ENCODE peak calls at places on chromosome 18, in six cellular contexts. V, K, N, R, E and M are unnamed samples.

GRCh38 chr18:58802959-58803358 is 61.7 kb upstream of the ZNF532 start:
- DNase-seq in N (no peak), R (no peak), E (no peak), K (no peak), V (no peak), M (no peak)

GRCh38 chr18:50240083-50240563 is 26.2 kb downstream of the CFAP53 start:
- DNase-seq in E (no peak), K (no peak), N (no peak), V (no peak), R (peak), M (no peak)

GRCh38 chr18:416928-417327 is 83.6 kb downstream of the COLEC12 start:
- DNase-seq in N (peak), R (no peak), V (no peak), E (no peak), K (no peak), M (no peak)

GRCh38 chr18:36441872-36442271 is 144.4 kb downstream of the FHOD3 start:
- DNase-seq in N (peak), E (peak), K (no peak), R (peak), V (peak), M (peak)

GRCh38 chr18:34028341-34028740 is 196.4 kb downstream of the NOL4 start:
- DNase-seq in K (no peak), V (no peak), R (no peak), N (no peak), E (no peak), M (no peak)

GRCh38 chr18:72460210-72460680 is 83.9 kb downstream of the CBLN2 start:
- DNase-seq in K (no peak), R (no peak), V (peak), E (peak), N (peak), M (peak)

GRCh38 chr18:75802681-75803080 is 375.2 kb upstream of the SMIM21 start:
- DNase-seq in V (no peak), K (no peak), E (no peak), R (no peak), N (no peak), M (no peak)

GRCh38 chr18:58991127-58991798 is 126.6 kb downstream of the ZNF532 start:
- DNase-seq in R (peak), K (no peak), E (peak), V (peak), N (peak), M (no peak)

GRCh38 chr18:50614838-50615237 is 55.0 kb downstream of the MAPK4 start:
- DNase-seq in N (no peak), V (peak), R (peak), K (peak), E (peak), M (no peak)

GRCh38 chr18:13439475-13439874 is 220.9 kb downstream of the LDLRAD4 start:
- DNase-seq in N (no peak), K (no peak), R (no peak), V (no peak), E (no peak), M (no peak)

GRCh38 chr18:49847524-49847923 is 34.2 kb upstream of the ACAA2 start:
- DNase-seq in N (no peak), E (no peak), R (no peak), K (no peak), V (no peak), M (no peak)

GRCh38 chr18:56112013-56112749 is 524.2 kb upstream of the TCF4 start:
- DNase-seq in E (peak), V (peak), R (peak), K (no peak), N (peak), M (no peak)

GRCh38 chr18:59305295-59305694 is 13.2 kb downstream of the CPLX4 start:
- DNase-seq in N (no peak), R (no peak), E (no peak), V (no peak), K (no peak), M (no peak)

GRCh38 chr18:44917865-44918476 is 237.3 kb downstream of the SETBP1 start:
- DNase-seq in N (no peak), K (no peak), R (no peak), V (no peak), E (peak), M (no peak)

GRCh38 chr18:77316641-77317040 is 67.0 kb downstream of the GALR1 start:
- DNase-seq in R (peak), N (no peak), K (no peak), E (no peak), V (peak), M (no peak)

GRCh38 chr18:44852818-44853217 is 172.1 kb downstream of the SETBP1 start:
- DNase-seq in R (no peak), K (no peak), N (peak), V (no peak), E (no peak), M (no peak)

GRCh38 chr18:56517181-56517580 is 121.2 kb downstream of the TXNL1 start:
- DNase-seq in R (no peak), V (no peak), N (no peak), E (no peak), K (no peak), M (no peak)

GRCh38 chr18:75132068-75132467 is 76.9 kb downstream of the PTGR3 start:
- DNase-seq in R (no peak), E (no peak), V (no peak), N (no peak), K (no peak), M (no peak)

GRCh38 chr18:9827856-9828793 is 57.6 kb upstream of the TXNDC2 start:
- DNase-seq in E (peak), N (peak), K (no peak), R (peak), V (peak), M (peak)

GRCh38 chr18:2050016-2050415 is 521.3 kb downstream of the METTL4 start:
- DNase-seq in N (no peak), E (no peak), V (peak), K (no peak), R (peak), M (no peak)

GRCh38 chr18:9025104-9025838 is 77.2 kb upstream of the NDUFV2 start:
- DNase-seq in V (no peak), N (peak), R (peak), E (no peak), K (no peak), M (peak)

GRCh38 chr18:53603281-53603680 is 621.2 kb downstream of the MBD2 start:
- DNase-seq in E (no peak), K (no peak), V (no peak), R (no peak), N (no peak), M (no peak)

GRCh38 chr18:32177530-32177929 is 12.3 kb upstream of the MEP1B start:
- DNase-seq in R (peak), K (no peak), N (no peak), E (no peak), V (no peak), M (no peak)

GRCh38 chr18:74083071-74083954 is 64.3 kb downstream of the FBXO15 start:
- DNase-seq in K (no peak), N (peak), R (no peak), E (no peak), V (no peak), M (no peak)

GRCh38 chr18:62152844-62153243 is 34.0 kb downstream of the PIGN start:
- DNase-seq in V (no peak), N (no peak), E (no peak), R (no peak), K (no peak), M (no peak)

GRCh38 chr18:44537521-44537920 is 143.2 kb upstream of the SETBP1 start:
- DNase-seq in K (no peak), V (peak), E (peak), N (peak), R (peak), M (peak)

GRCh38 chr18:58541789-58542425 is 87.0 kb downstream of the ALPK2 start:
- DNase-seq in R (peak), E (peak), K (no peak), N (peak), V (peak), M (peak)

GRCh38 chr18:58867281-58867961 is 2.7 kb downstream of the ZNF532 start:
- DNase-seq in R (peak), E (no peak), V (no peak), N (peak), K (no peak), M (no peak)

GRCh38 chr18:47187721-47188120 is 11.6 kb upstream of the IER3IP1 start:
- DNase-seq in V (no peak), E (no peak), R (no peak), N (no peak), K (no peak), M (no peak)

GRCh38 chr18:54162431-54162830 is 62.0 kb downstream of the MBD2 start:
- DNase-seq in V (peak), E (peak), N (peak), R (peak), K (no peak), M (peak)

GRCh38 chr18:35919179-35919578 is 53.3 kb upstream of the RMP24 start:
- DNase-seq in E (no peak), K (no peak), R (no peak), N (no peak), V (no peak), M (no peak)

GRCh38 chr18:48412339-48412929 is 3.3 kb upstream of the ZBTB7C start:
- DNase-seq in R (no peak), V (peak), E (peak), N (peak), K (no peak), M (no peak)

GRCh38 chr18:23453657-23454011 is 547 bp downstream of the RIOK3 start:
- DNase-seq in R (peak), E (peak), N (peak), V (peak), K (no peak), M (peak)

GRCh38 chr18:79988079-79988924 is at the start of gene TXNL4A:
- DNase-seq in E (peak), K (peak), N (peak), R (peak), V (peak), M (no peak)
- TF ChIP-seq CTCF in E (peak), K (no peak), N (peak), R (peak), V (peak), M (peak)

DNA sequence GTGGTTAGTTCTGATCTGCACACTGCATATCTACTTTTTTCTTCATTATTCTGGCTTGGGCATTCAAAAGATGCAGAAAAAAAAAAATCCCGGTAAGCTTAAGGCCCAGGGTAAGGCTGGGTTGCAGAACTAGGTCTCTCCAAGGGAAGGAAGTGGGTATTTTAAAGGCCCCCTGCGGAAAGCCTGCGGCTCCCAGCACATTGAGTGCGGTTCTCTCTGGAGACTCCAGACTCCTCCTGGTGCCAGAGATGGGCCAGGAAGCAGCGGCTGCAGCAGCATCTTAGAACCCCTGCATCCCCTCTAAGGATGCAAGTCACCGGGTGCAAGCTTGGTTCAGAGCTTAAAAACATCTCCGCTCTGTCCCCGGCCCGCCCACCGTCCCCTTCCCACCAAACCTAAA is 49.5 kb downstream of the TGIF1 start:
- DNase-seq in V (peak), R (no peak), K (no peak), E (no peak), N (peak), M (no peak)
- H3K4me3 ChIP-seq in V (peak), R (peak), K (peak), E (peak), N (peak), M (peak)

GRCh38 chr18:24926649-24927048 is 425.3 kb downstream of the ZNF521 start:
- DNase-seq in N (no peak), V (no peak), R (no peak), E (no peak), K (no peak), M (no peak)
- TF ChIP-seq CTCF in N (no peak), V (no peak), R (no peak), E (no peak), K (no peak), M (no peak)

GRCh38 chr18:22169889-22170420 is 566 bp downstream of the GATA6 start:
- DNase-seq in N (no peak), V (peak), K (no peak), R (no peak), E (peak), M (no peak)
- H3K4me3 ChIP-seq in N (peak), V (peak), K (peak), R (peak), E (peak), M (peak)